ENCODE peak calls at places on chromosomes 11 and 22, in six cellular contexts. S, B, A, D, K and Q are unnamed samples.

GRCh38 chr22:26106412-26106811 is 62.9 kb upstream of the SEZ6L start:
- DNase-seq in K (no peak), A (no peak), S (no peak), B (no peak), D (no peak), Q (no peak)

GRCh38 chr22:25941365-25941960 is 199.5 kb downstream of the MYO18B start:
- DNase-seq in D (no peak), K (no peak), A (no peak), B (no peak), S (no peak), Q (no peak)

GRCh38 chr22:36280379-36280778 is 27.4 kb downstream of the APOL1 start:
- DNase-seq in K (no peak), A (peak; percentile 26), D (no peak), S (no peak), B (no peak), Q (no peak)

GRCh38 chr11:19817265-19817851 is 104.7 kb downstream of the NAV2 start:
- DNase-seq in K (no peak), S (no peak), A (no peak), B (no peak), D (no peak), Q (no peak)

GRCh38 chr22:29290061-29290460 is 16.4 kb upstream of the GAS2L1 start:
- DNase-seq in S (no peak), A (no peak), K (no peak), D (no peak), B (no peak), Q (no peak)

GRCh38 chr11:34997872-34998548 is 81.6 kb downstream of the PDHX start:
- DNase-seq in B (no peak), K (peak; percentile 67), S (no peak), A (peak; percentile 58), D (no peak), Q (no peak)

GRCh38 chr11:34318111-34319037 is 39.4 kb downstream of the ABTB2 start:
- DNase-seq in A (peak; percentile 58), B (no peak), K (peak; percentile 26), D (peak; percentile 34), S (peak; percentile 21), Q (no peak)

GRCh38 chr22:36227396-36227795 is 11.9 kb downstream of the APOL2 start:
- DNase-seq in A (no peak), S (no peak), K (no peak), B (no peak), D (no peak), Q (no peak)

GRCh38 chr11:122981388-122982264 is at the start of gene BSX:
- DNase-seq in K (peak; percentile 56), S (peak; percentile 12), A (peak; percentile 17), B (no peak), D (peak; percentile 12), Q (peak; percentile 49)

GRCh38 chr11:35210886-35211546 is 72.0 kb downstream of the CD44 start:
- DNase-seq in D (no peak), S (no peak), K (no peak), A (no peak), B (no peak), Q (no peak)

GRCh38 chr11:70885721-70886305 is 366.6 kb downstream of the SHANK2 start:
- DNase-seq in A (peak; percentile 11), K (no peak), B (no peak), S (no peak), D (no peak), Q (no peak)

GRCh38 chr22:48748860-48749554 is 1078.7 kb downstream of the BRD1 start:
- DNase-seq in D (no peak), A (no peak), S (no peak), K (no peak), B (no peak), Q (no peak)

GRCh38 chr22:37521236-37521739 is 2.1 kb upstream of the CARD10 start:
- DNase-seq in S (no peak), K (no peak), A (no peak), D (peak; percentile 64), B (no peak), Q (no peak)

GRCh38 chr11:126088999-126089398 is 26.3 kb upstream of the CDON start:
- DNase-seq in K (no peak), D (no peak), S (no peak), B (no peak), A (no peak), Q (no peak)

GRCh38 chr22:43911351-43911750 is 12.3 kb upstream of the PNPLA3 start:
- DNase-seq in K (no peak), S (no peak), B (no peak), A (no peak), D (no peak), Q (no peak)

GRCh38 chr22:31036671-31037550 is 44.2 kb upstream of the SMTN start:
- DNase-seq in K (no peak), B (peak; percentile 17), S (peak; percentile 47), D (peak; percentile 34), A (peak; percentile 53), Q (no peak)

GRCh38 chr11:72037554-72038311 is 39.0 kb downstream of the IL18BP start:
- DNase-seq in A (no peak), D (no peak), K (no peak), S (no peak), B (peak; percentile 33), Q (no peak)

GRCh38 chr11:31582697-31583096 is 73.1 kb downstream of the ELP4 start:
- DNase-seq in A (no peak), K (no peak), B (no peak), D (no peak), S (no peak), Q (no peak)

DNA sequence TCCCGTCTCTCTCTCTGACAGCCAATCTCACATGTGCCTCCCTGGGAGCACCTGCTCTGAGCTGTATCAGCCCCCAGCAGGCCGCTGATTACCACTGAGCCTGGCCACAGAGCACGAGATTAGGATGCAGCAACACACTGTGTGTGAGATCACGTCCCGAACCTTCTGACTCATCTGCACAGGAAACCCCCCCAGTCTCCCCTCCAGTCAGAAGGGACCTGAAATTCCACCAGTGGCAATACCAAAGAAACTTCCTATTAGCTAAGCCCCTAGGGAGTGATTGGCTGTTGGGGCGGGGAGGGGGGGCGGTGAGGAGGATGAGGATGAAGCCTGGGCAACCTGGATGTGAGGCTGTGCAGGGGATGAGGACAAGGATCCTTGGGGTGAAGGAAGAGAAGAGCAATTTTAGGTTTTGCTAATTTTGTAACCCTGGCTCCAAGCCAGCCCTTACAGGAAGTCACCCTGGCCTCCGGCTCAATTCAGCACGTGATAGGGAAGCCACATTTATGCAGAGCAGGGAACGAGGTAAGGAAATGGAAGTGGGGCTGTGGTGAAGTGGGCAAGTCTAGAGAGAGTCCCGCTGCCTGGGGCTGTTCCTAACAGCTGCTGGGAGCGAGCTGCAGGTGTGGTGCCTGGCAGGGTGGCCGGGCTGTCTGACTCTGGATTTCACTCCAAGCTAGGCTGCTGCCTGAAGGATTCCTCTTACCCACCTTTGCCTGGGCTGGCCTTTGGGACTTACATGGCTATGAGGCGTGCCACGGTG is 1.9 kb downstream of the SLC43A3 start:
- DNase-seq in D (peak; percentile 66), A (peak; percentile 95), K (peak; percentile 97), B (peak; percentile 73), S (peak; percentile 83), Q (no peak)
- H3K4me3 ChIP-seq in D (no peak overlapping the region), A (no peak overlapping the region), K (peak overlapping the region; percentile 4), B (peak overlapping the region; percentile 16), S (no peak overlapping the region), Q (no peak overlapping the region)

DNA sequence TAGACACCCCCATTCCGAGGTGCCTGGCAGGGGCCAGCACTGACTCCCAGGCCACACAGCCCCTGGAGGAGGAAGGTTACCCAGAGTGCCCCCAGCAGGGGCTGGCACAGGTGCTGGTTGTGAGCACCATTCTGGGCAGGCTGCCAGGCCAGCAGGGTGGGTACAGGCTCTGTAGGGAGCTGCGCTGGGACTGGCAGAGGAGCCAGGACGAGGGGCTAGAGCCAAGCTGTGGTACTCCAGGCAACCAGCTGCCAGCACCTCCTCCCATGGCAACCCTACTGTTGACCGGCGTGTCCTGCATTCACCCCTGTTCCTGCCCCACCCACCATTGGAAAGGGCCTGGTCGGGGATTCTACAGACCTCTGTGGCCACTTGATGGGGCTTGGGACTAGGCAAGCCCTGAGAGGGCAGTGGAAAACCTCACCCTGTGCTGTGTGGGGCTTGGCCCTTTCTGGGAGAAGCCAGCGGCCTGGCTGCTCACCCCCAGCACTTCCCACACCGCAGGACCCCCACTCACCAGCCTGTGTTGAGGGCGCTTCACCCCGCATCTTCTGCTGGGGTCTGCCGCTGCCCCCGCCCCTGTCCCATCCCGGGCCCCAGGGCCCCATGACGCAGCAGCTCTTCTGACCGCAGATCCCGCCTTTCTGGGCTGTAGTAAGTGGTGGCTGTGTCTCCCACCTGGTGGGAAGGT is 1.9 kb downstream of the CLDN5 start:
- DNase-seq in K (no peak), S (no peak), B (no peak), A (no peak), D (no peak), Q (no peak)
- H3K4me3 ChIP-seq in K (no peak overlapping the region), S (no peak overlapping the region), B (peak overlapping the region; percentile 50), A (no peak overlapping the region), D (peak overlapping the region; percentile 44), Q (no peak overlapping the region)

DNA sequence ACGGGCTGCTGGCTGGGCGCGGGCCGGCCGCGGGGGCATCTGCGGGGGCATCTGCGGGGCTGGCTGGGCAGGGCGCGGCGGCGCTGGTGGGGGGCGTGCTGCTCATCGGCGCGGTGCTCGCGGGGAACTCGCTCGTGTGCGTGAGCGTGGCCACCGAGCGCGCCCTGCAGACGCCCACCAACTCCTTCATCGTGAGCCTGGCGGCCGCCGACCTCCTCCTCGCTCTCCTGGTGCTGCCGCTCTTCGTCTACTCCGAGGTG is 194 bp downstream of the DRD4 start:
- DNase-seq in K (no peak), D (no peak), S (no peak), B (no peak), A (no peak), Q (no peak)
- H3K4me3 ChIP-seq in K (no peak overlapping the region), D (peak overlapping the region; percentile 26), S (no peak overlapping the region), B (no peak overlapping the region), A (peak overlapping the region; percentile 23), Q (no peak overlapping the region)

GRCh38 chr22:19476023-19476422 is 3.0 kb downstream of the UFD1 start:
- DNase-seq in K (no peak), B (no peak), A (no peak), S (no peak), D (no peak), Q (no peak)
- H3K4me3 ChIP-seq in K (no peak overlapping the region), B (no peak overlapping the region), A (no peak overlapping the region), S (no peak overlapping the region), D (no peak overlapping the region), Q (no peak overlapping the region)

GRCh38 chr22:24841261-24841660 is 35.2 kb downstream of the SGSM1 start:
- DNase-seq in D (peak; percentile 26), K (peak; percentile 7), A (no peak), B (no peak), S (no peak), Q (no peak)
- H3K4me3 ChIP-seq in D (no peak overlapping the region), K (no peak overlapping the region), A (no peak overlapping the region), B (no peak overlapping the region), S (no peak overlapping the region), Q (no peak overlapping the region)

DNA sequence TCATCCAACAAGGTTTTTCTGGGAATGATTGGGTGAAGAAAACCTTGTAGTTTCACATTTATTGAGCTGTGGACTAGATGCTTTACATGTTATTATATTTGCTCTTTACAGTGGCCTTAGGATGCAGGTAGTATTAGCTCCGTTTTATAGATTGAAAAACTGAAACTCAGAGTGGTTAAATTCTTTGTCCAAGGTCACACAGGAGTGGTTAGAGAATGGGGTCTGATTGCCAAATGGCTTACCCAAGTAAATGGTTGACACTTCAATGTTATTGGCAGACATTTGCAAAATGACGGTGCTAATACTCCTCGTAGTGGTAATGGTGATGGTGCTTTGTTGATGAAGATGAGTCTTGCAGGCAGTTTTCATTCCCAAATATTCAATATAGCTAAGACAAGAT is 2.2 kb downstream of the GTPBP1 start:
- DNase-seq in D (no peak), S (no peak), A (no peak), K (no peak), B (no peak), Q (no peak)
- H3K4me3 ChIP-seq in D (peak overlapping the region; percentile 72), S (no peak overlapping the region), A (no peak overlapping the region), K (no peak overlapping the region), B (peak overlapping the region; percentile 34), Q (peak overlapping the region; percentile 88)